ENCODE peak calls at places on chromosome 15, in five cellular contexts. T is sigmoid colon, C is A549, A is breast epithelium, P is right atrium auricular region. G is an unnamed sample.

GRCh38 chr15:74123131-74123429 is 7.3 kb upstream of the ISLR2 start:
- DNase-seq in T (no peak), C (no peak), A (no peak), P (no peak), G (no peak)

GRCh38 chr15:91589360-91589759 is 264.1 kb upstream of the SLCO3A1 start:
- DNase-seq in T (no peak), C (no peak), A (no peak), P (no peak), G (no peak)

GRCh38 chr15:89999676-90000174 is 1.4 kb upstream of the ZNF710 start:
- DNase-seq in T (peak), C (no peak), A (no peak), P (no peak), G (no peak)

GRCh38 chr15:41573396-41573795 is 14.4 kb downstream of the TYRO3 start:
- DNase-seq in T (no peak), C (no peak), A (no peak), P (no peak), G (no peak)

GRCh38 chr15:31279221-31280036 is 47.2 kb upstream of the KLF13 start:
- DNase-seq in T (peak), C (no peak), A (peak), P (peak), G (no peak)

GRCh38 chr15:94522125-94522524 is 290.8 kb downstream of the MCTP2 start:
- DNase-seq in T (no peak), C (no peak), A (no peak), P (no peak), G (no peak)

GRCh38 chr15:55587321-55588069 is 650 bp downstream of the PYGO1 start:
- DNase-seq in T (peak), C (peak), A (no peak), P (no peak), G (no peak)

GRCh38 chr15:84855032-84855645 is 29.3 kb upstream of the SLC28A1 start:
- DNase-seq in T (peak), C (no peak), A (no peak), P (no peak), G (no peak)

GRCh38 chr15:68584704-68585573 is 6.1 kb downstream of the CORO2B start:
- DNase-seq in T (no peak), C (no peak), A (no peak), P (no peak), G (no peak)

GRCh38 chr15:48371961-48372360 is 40.7 kb downstream of the DUT start:
- DNase-seq in T (no peak), C (no peak), A (no peak), P (no peak), G (no peak)

GRCh38 chr15:63473007-63473748 is 31.2 kb upstream of the USP3 start:
- DNase-seq in T (no peak), C (no peak), A (no peak), P (no peak), G (no peak)
- H3K4me3 ChIP-seq in T (no peak), C (no peak), A (no peak), P (no peak), G (no peak)

GRCh38 chr15:58489289-58489688 is 57.5 kb downstream of the LIPC start:
- DNase-seq in T (no peak), C (no peak), A (no peak), P (no peak), G (no peak)

GRCh38 chr15:58491499-58492202 is 59.9 kb downstream of the LIPC start:
- DNase-seq in T (no peak), C (no peak), A (no peak), P (no peak), G (no peak)

GRCh38 chr15:58490405-58491150 is 58.8 kb downstream of the LIPC start:
- DNase-seq in T (no peak), C (no peak), A (no peak), P (no peak), G (no peak)

GRCh38 chr15:58491151-58491473 is 59.3 kb downstream of the LIPC start:
- DNase-seq in T (no peak), C (no peak), A (no peak), P (no peak), G (no peak)

GRCh38 chr15:58489693-58490404 is 58.1 kb downstream of the LIPC start:
- DNase-seq in T (no peak), C (no peak), A (no peak), P (no peak), G (no peak)
- H3K27ac ChIP-seq in T (no peak), C (no peak), A (peak), P (peak), G (no peak)

GRCh38 chr15:44265757-44266156 is 22.8 kb upstream of the GOLM2 start:
- DNase-seq in T (no peak), C (no peak), A (no peak), P (no peak), G (no peak)
- TF ChIP-seq CTCF in T (no peak), C (no peak), A (no peak), P (no peak), G (no peak)

DNA sequence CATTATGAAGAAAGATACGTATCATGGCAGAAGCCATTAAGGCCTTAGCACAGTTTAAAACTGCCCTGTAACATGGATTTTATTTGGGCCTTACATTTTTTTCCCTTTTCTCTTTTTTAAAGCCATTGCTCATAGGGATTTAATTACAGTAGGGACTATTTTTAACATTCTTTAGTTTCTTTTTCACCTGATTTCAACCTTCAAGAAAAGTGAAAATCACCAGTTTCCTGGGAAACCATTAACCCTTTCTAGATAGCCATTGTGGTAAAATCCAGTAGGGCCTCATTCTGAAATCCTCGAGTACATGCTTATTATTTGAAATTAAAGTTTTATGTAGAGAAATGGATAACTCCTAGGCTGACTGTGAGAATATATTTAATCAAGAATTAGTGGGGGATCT is 3.1 kb downstream of the SPRED1 start:
- DNase-seq in T (no peak), C (no peak), A (no peak), P (no peak), G (no peak)
- H3K4me3 ChIP-seq in T (peak), C (no peak), A (no peak), P (peak), G (peak)

DNA sequence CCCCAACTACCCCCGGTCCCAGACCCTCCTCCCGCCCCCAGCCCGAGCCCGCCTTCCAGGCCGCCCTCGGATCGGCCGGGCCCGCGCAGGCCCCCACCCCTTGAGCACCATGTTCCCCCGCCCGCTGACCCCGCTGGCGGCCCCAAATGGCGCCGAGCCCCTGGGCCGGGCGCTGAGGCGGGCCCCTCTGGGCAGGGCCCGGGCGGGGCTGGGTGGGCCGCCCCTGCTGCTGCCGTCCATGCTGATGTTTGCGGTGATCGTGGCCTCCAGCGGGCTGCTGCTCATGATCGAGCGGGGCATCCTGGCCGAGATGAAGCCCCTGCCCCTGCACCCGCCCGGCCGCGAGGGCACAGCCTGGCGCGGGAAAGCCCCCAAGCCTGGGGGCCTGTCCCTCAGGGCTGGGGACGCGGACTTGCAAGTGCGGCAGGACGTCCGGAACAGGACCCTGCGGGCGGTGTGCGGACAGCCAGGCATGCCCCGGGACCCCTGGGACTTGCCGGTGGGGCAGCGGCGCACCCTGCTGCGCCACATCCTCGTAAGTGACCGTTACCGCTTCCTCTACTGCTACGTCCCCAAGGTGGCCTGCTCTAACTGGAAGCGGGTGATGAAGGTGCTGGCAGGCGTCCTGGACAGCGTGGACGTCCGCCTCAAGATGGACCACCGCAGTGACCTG is 457 bp downstream of the CHST14 start:
- DNase-seq in T (no peak), C (no peak), A (no peak), P (no peak), G (no peak)
- H3K27ac ChIP-seq in T (peak), C (peak), A (peak), P (peak), G (peak)

DNA sequence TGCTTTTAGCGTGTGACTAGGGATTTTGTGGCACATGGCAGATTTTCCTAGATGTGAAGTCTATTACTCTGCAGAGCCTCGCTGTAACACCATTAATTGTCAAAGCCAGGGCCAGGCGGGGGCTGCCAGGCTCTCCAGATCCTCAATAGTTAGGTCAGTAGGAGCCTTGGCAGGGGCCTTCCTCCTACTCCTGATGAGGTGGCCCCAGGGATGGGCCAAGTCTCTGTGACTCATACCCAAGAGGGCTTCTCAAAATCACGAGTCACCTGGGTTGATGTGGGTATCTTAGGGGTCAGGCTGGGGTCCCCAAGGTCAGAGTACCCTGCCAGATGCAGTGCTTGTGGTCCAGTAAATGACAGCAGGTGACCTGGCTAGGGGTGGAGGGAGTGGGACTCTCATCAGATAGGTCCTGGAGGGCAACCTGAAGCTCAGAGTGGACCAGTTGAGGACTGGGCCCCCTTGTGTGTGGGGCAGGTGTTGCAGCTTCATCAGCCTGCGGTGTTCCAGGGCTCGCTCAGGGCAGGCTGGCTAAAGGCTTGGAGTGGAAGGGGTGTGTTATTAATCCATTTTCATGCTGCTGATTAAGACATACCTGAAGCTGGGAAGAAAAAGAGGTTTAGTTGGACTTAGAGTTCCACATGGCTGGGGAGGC is 88.5 kb upstream of the MYZAP start:
- DNase-seq in T (no peak), C (no peak), A (no peak), P (no peak), G (no peak)
- TF ChIP-seq CTCF in T (no peak), C (no peak), A (no peak), P (no peak), G (no peak)

GRCh38 chr15:81111018-81111417 is 23.1 kb upstream of the CFAP161 start:
- DNase-seq in T (no peak), C (no peak), A (no peak), P (no peak), G (no peak)

GRCh38 chr15:81107889-81108288 is 26.2 kb upstream of the CFAP161 start:
- DNase-seq in T (no peak), C (no peak), A (no peak), P (no peak), G (no peak)

GRCh38 chr15:81106560-81106959 is 27.5 kb upstream of the CFAP161 start:
- DNase-seq in T (no peak), C (peak), A (no peak), P (peak), G (no peak)

GRCh38 chr15:81105521-81105920 is 28.5 kb upstream of the CFAP161 start:
- DNase-seq in T (no peak), C (no peak), A (no peak), P (no peak), G (no peak)

GRCh38 chr15:81108427-81108826 is 25.6 kb upstream of the CFAP161 start:
- DNase-seq in T (no peak), C (no peak), A (no peak), P (no peak), G (no peak)
- H3K4me3 ChIP-seq in T (no peak), C (no peak), A (no peak), P (no peak), G (no peak)

DNA sequence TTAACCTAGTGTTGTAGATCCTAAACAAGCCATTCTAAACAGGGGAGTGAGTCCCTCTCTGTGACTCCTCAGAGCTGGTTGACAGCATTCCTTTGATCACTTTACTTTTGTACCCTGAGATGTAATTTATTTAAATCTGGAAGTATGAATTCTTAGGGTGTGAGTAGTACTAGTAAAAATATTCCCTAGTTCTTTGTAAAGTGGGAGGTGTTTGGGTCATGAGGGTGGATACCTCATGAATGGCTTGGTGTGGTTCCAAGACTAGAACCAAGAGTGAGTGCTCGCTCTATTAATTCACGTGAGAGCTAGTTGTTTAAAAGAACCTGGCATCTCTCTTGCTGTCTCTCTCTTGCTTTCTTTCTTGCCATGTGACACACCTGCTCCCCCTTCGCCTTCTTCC is 223.7 kb downstream of the SQOR start:
- DNase-seq in T (no peak), C (no peak), A (no peak), P (no peak), G (no peak)
- H3K27ac ChIP-seq in T (no peak), C (no peak), A (no peak), P (no peak), G (no peak)